ENCODE peak calls at places on chromosomes 6 and 20, in nine cellular contexts. One of them, this sample, is unnamed.

GRCh38 chr6:37127961-37128862 is 41.7 kb upstream of the PIM1 start:
- DNase-seq in CD8-positive, alpha-beta T cell: no peak
- DNase-seq in transverse colon: peak
- DNase-seq in heart left ventricle: peak
- DNase-seq in uterus: no peak
- DNase-seq in left ventricle myocardium inferior: peak
- DNase-seq in sigmoid colon: no peak
- DNase-seq in psoas muscle: no peak
- DNase-seq in GM12878: no peak
- DNase-seq in this sample: no peak

GRCh38 chr20:56630506-56631317 is 1.6 kb downstream of the TFAP2C start:
- DNase-seq in uterus: no peak
- DNase-seq in transverse colon: no peak
- DNase-seq in GM12878: no peak
- DNase-seq in heart left ventricle: no peak
- DNase-seq in psoas muscle: no peak
- DNase-seq in left ventricle myocardium inferior: no peak
- DNase-seq in sigmoid colon: no peak
- DNase-seq in CD8-positive, alpha-beta T cell: no peak
- DNase-seq in this sample: no peak

GRCh38 chr6:133187657-133188453 is 53.3 kb upstream of the EYA4 start:
- DNase-seq in uterus: no peak
- DNase-seq in psoas muscle: no peak
- DNase-seq in GM12878: no peak
- DNase-seq in heart left ventricle: no peak
- DNase-seq in left ventricle myocardium inferior: no peak
- DNase-seq in transverse colon: no peak
- DNase-seq in CD8-positive, alpha-beta T cell: no peak
- DNase-seq in sigmoid colon: no peak
- DNase-seq in this sample: no peak

GRCh38 chr6:7173843-7174503 is 66.2 kb downstream of the RREB1 start:
- DNase-seq in CD8-positive, alpha-beta T cell: no peak
- DNase-seq in GM12878: no peak
- DNase-seq in left ventricle myocardium inferior: no peak
- DNase-seq in uterus: no peak
- DNase-seq in heart left ventricle: no peak
- DNase-seq in sigmoid colon: no peak
- DNase-seq in psoas muscle: no peak
- DNase-seq in transverse colon: no peak
- DNase-seq in this sample: no peak

GRCh38 chr6:142781124-142781523 is 163.9 kb downstream of the HIVEP2 start:
- DNase-seq in psoas muscle: no peak
- DNase-seq in transverse colon: no peak
- DNase-seq in GM12878: no peak
- DNase-seq in left ventricle myocardium inferior: no peak
- DNase-seq in uterus: no peak
- DNase-seq in heart left ventricle: no peak
- DNase-seq in sigmoid colon: no peak
- DNase-seq in CD8-positive, alpha-beta T cell: no peak
- DNase-seq in this sample: no peak

GRCh38 chr6:137475103-137475502 is 19.1 kb downstream of the OLIG3 start:
- DNase-seq in uterus: no peak
- DNase-seq in transverse colon: no peak
- DNase-seq in CD8-positive, alpha-beta T cell: no peak
- DNase-seq in sigmoid colon: no peak
- DNase-seq in left ventricle myocardium inferior: no peak
- DNase-seq in psoas muscle: no peak
- DNase-seq in GM12878: no peak
- DNase-seq in heart left ventricle: no peak
- DNase-seq in this sample: no peak

GRCh38 chr6:142822383-142822782 is 122.6 kb downstream of the HIVEP2 start:
- DNase-seq in GM12878: no peak
- DNase-seq in left ventricle myocardium inferior: no peak
- DNase-seq in CD8-positive, alpha-beta T cell: no peak
- DNase-seq in uterus: no peak
- DNase-seq in sigmoid colon: no peak
- DNase-seq in transverse colon: no peak
- DNase-seq in psoas muscle: no peak
- DNase-seq in heart left ventricle: no peak
- DNase-seq in this sample: no peak

GRCh38 chr20:61297981-61298380 is 45.9 kb downstream of the CDH4 start:
- DNase-seq in sigmoid colon: no peak
- DNase-seq in transverse colon: no peak
- DNase-seq in CD8-positive, alpha-beta T cell: no peak
- DNase-seq in uterus: no peak
- DNase-seq in left ventricle myocardium inferior: no peak
- DNase-seq in psoas muscle: no peak
- DNase-seq in heart left ventricle: no peak
- DNase-seq in GM12878: no peak
- DNase-seq in this sample: no peak

GRCh38 chr20:41135187-41135887 is 2.0 kb upstream of the PLCG1 start:
- DNase-seq in uterus: no peak
- DNase-seq in heart left ventricle: no peak
- DNase-seq in transverse colon: peak
- DNase-seq in left ventricle myocardium inferior: no peak
- DNase-seq in CD8-positive, alpha-beta T cell: peak
- DNase-seq in sigmoid colon: no peak
- DNase-seq in psoas muscle: no peak
- DNase-seq in GM12878: no peak
- DNase-seq in this sample: no peak

GRCh38 chr20:36582821-36583220 is 9.4 kb downstream of the TGIF2 start:
- DNase-seq in left ventricle myocardium inferior: no peak
- DNase-seq in heart left ventricle: no peak
- DNase-seq in psoas muscle: no peak
- DNase-seq in uterus: no peak
- DNase-seq in transverse colon: no peak
- DNase-seq in GM12878: no peak
- DNase-seq in CD8-positive, alpha-beta T cell: no peak
- DNase-seq in sigmoid colon: no peak
- DNase-seq in this sample: no peak

GRCh38 chr6:47700051-47700450 is 1.7 kb downstream of the ADGRF4 start:
- DNase-seq in CD8-positive, alpha-beta T cell: no peak
- DNase-seq in heart left ventricle: no peak
- DNase-seq in sigmoid colon: no peak
- DNase-seq in GM12878: no peak
- DNase-seq in transverse colon: no peak
- DNase-seq in uterus: peak
- DNase-seq in psoas muscle: no peak
- DNase-seq in left ventricle myocardium inferior: no peak
- DNase-seq in this sample: no peak

GRCh38 chr6:109039795-109040194 is 54.9 kb downstream of the SESN1 start:
- DNase-seq in transverse colon: no peak
- DNase-seq in heart left ventricle: no peak
- DNase-seq in CD8-positive, alpha-beta T cell: no peak
- DNase-seq in uterus: no peak
- DNase-seq in psoas muscle: no peak
- DNase-seq in left ventricle myocardium inferior: no peak
- DNase-seq in GM12878: no peak
- DNase-seq in sigmoid colon: no peak
- DNase-seq in this sample: no peak

GRCh38 chr20:50216543-50217206 is 26.0 kb downstream of the CEBPB start:
- DNase-seq in CD8-positive, alpha-beta T cell: no peak
- DNase-seq in heart left ventricle: no peak
- DNase-seq in GM12878: no peak
- DNase-seq in left ventricle myocardium inferior: no peak
- DNase-seq in sigmoid colon: no peak
- DNase-seq in uterus: no peak
- DNase-seq in psoas muscle: no peak
- DNase-seq in transverse colon: no peak
- DNase-seq in this sample: no peak

GRCh38 chr20:62831361-62831788 is 14.5 kb downstream of the COL9A3 start:
- DNase-seq in GM12878: no peak
- DNase-seq in psoas muscle: peak
- DNase-seq in left ventricle myocardium inferior: no peak
- DNase-seq in heart left ventricle: peak
- DNase-seq in uterus: no peak
- DNase-seq in transverse colon: peak
- DNase-seq in sigmoid colon: no peak
- DNase-seq in CD8-positive, alpha-beta T cell: peak
- DNase-seq in this sample: no peak

GRCh38 chr20:62830821-62831220 is 14.0 kb downstream of the COL9A3 start:
- DNase-seq in heart left ventricle: peak
- DNase-seq in transverse colon: no peak
- DNase-seq in psoas muscle: peak
- DNase-seq in left ventricle myocardium inferior: no peak
- DNase-seq in uterus: no peak
- DNase-seq in GM12878: no peak
- DNase-seq in CD8-positive, alpha-beta T cell: no peak
- DNase-seq in sigmoid colon: no peak
- DNase-seq in this sample: no peak

GRCh38 chr20:62831854-62832211 is 15.0 kb downstream of the COL9A3 start:
- DNase-seq in transverse colon: no peak
- DNase-seq in uterus: no peak
- DNase-seq in CD8-positive, alpha-beta T cell: peak
- DNase-seq in sigmoid colon: no peak
- DNase-seq in psoas muscle: peak
- DNase-seq in GM12878: no peak
- DNase-seq in heart left ventricle: peak
- DNase-seq in left ventricle myocardium inferior: no peak
- DNase-seq in this sample: no peak

GRCh38 chr20:62832951-62833391 is 16.1 kb downstream of the COL9A3 start:
- DNase-seq in left ventricle myocardium inferior: no peak
- DNase-seq in CD8-positive, alpha-beta T cell: peak
- DNase-seq in GM12878: no peak
- DNase-seq in transverse colon: peak
- DNase-seq in uterus: no peak
- DNase-seq in heart left ventricle: peak
- DNase-seq in psoas muscle: no peak
- DNase-seq in sigmoid colon: peak
- DNase-seq in this sample: no peak

GRCh38 chr20:62832212-62832922 is 15.5 kb downstream of the COL9A3 start:
- DNase-seq in heart left ventricle: peak
- DNase-seq in transverse colon: peak
- DNase-seq in sigmoid colon: peak
- DNase-seq in left ventricle myocardium inferior: no peak
- DNase-seq in psoas muscle: peak
- DNase-seq in GM12878: peak
- DNase-seq in uterus: no peak
- DNase-seq in CD8-positive, alpha-beta T cell: peak
- DNase-seq in this sample: no peak
- H3K27ac ChIP-seq in heart left ventricle: no peak
- H3K27ac ChIP-seq in transverse colon: peak
- H3K27ac ChIP-seq in sigmoid colon: peak
- H3K27ac ChIP-seq in left ventricle myocardium inferior: no peak
- H3K27ac ChIP-seq in psoas muscle: no peak
- H3K27ac ChIP-seq in GM12878: no peak
- H3K27ac ChIP-seq in uterus: no peak
- H3K27ac ChIP-seq in CD8-positive, alpha-beta T cell: no peak
- H3K27ac ChIP-seq in this sample: peak

DNA sequence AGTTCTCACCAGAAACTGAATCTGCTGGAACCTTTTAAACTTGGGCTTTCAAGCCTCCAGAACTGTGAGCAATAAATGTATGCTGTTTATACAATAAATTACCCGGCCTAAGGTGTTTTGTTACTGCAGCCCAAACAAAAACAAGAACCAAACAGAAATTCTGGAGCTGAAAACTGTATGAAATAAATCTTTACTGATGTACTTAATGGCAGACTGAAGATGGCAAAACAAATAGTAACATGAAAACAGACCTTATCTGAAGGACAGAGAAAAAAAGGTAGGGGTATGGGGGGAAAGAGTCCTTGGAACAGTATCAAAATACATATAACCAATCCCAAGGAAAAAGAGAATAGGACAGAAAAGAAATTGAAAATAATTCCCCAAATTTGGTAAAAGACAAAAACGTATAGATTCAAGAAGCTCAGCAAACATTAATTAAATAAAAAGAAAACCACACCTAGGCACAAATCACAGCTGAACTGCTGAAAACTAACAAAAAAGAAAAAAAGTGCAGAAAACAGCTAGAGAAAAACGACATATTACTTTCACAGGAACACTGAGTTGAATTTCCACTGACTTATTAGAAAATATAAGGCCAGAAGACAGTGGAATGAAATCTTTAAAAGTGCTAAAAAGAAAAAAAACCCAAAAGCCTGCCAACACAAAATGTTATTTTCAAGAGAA is 47.7 kb downstream of the NOL7 start:
- DNase-seq in heart left ventricle: no peak
- DNase-seq in GM12878: no peak
- DNase-seq in sigmoid colon: no peak
- DNase-seq in psoas muscle: no peak
- DNase-seq in CD8-positive, alpha-beta T cell: no peak
- DNase-seq in transverse colon: no peak
- DNase-seq in left ventricle myocardium inferior: no peak
- DNase-seq in uterus: no peak
- DNase-seq in this sample: no peak
- H3K27ac ChIP-seq in heart left ventricle: no peak
- H3K27ac ChIP-seq in GM12878: peak
- H3K27ac ChIP-seq in sigmoid colon: no peak
- H3K27ac ChIP-seq in psoas muscle: no peak
- H3K27ac ChIP-seq in CD8-positive, alpha-beta T cell: no peak
- H3K27ac ChIP-seq in transverse colon: no peak
- H3K27ac ChIP-seq in left ventricle myocardium inferior: no peak
- H3K27ac ChIP-seq in uterus: no peak
- H3K27ac ChIP-seq in this sample: no peak

GRCh38 chr20:63567132-63567381 is 7.0 kb downstream of the HELZ2 start:
- DNase-seq in uterus: no peak
- DNase-seq in CD8-positive, alpha-beta T cell: peak
- DNase-seq in transverse colon: no peak
- DNase-seq in GM12878: no peak
- DNase-seq in sigmoid colon: no peak
- DNase-seq in heart left ventricle: no peak
- DNase-seq in psoas muscle: no peak
- DNase-seq in left ventricle myocardium inferior: no peak
- DNase-seq in this sample: no peak

GRCh38 chr20:63568986-63569949 is 4.8 kb downstream of the HELZ2 start:
- DNase-seq in transverse colon: peak
- DNase-seq in uterus: no peak
- DNase-seq in sigmoid colon: no peak
- DNase-seq in CD8-positive, alpha-beta T cell: peak
- DNase-seq in GM12878: no peak
- DNase-seq in heart left ventricle: no peak
- DNase-seq in left ventricle myocardium inferior: no peak
- DNase-seq in psoas muscle: no peak
- DNase-seq in this sample: no peak

GRCh38 chr20:63566395-63567131 is 7.5 kb downstream of the HELZ2 start:
- DNase-seq in uterus: no peak
- DNase-seq in left ventricle myocardium inferior: no peak
- DNase-seq in heart left ventricle: no peak
- DNase-seq in CD8-positive, alpha-beta T cell: peak
- DNase-seq in GM12878: no peak
- DNase-seq in psoas muscle: no peak
- DNase-seq in transverse colon: no peak
- DNase-seq in sigmoid colon: no peak
- DNase-seq in this sample: no peak

GRCh38 chr20:63567382-63568169 is 6.5 kb downstream of the HELZ2 start:
- DNase-seq in CD8-positive, alpha-beta T cell: peak
- DNase-seq in heart left ventricle: no peak
- DNase-seq in uterus: no peak
- DNase-seq in left ventricle myocardium inferior: no peak
- DNase-seq in sigmoid colon: no peak
- DNase-seq in psoas muscle: peak
- DNase-seq in transverse colon: peak
- DNase-seq in GM12878: peak
- DNase-seq in this sample: no peak

GRCh38 chr20:63568170-63568981 is 5.7 kb downstream of the HELZ2 start:
- DNase-seq in transverse colon: no peak
- DNase-seq in psoas muscle: no peak
- DNase-seq in heart left ventricle: no peak
- DNase-seq in left ventricle myocardium inferior: no peak
- DNase-seq in GM12878: no peak
- DNase-seq in uterus: no peak
- DNase-seq in CD8-positive, alpha-beta T cell: peak
- DNase-seq in sigmoid colon: no peak
- DNase-seq in this sample: no peak
- H3K27ac ChIP-seq in transverse colon: peak
- H3K27ac ChIP-seq in psoas muscle: no peak
- H3K27ac ChIP-seq in heart left ventricle: no peak
- H3K27ac ChIP-seq in left ventricle myocardium inferior: no peak
- H3K27ac ChIP-seq in GM12878: no peak
- H3K27ac ChIP-seq in uterus: no peak
- H3K27ac ChIP-seq in CD8-positive, alpha-beta T cell: no peak
- H3K27ac ChIP-seq in sigmoid colon: no peak
- H3K27ac ChIP-seq in this sample: no peak

GRCh38 chr6:38610050-38610619 is 29.6 kb downstream of the BTBD9 start:
- DNase-seq in transverse colon: no peak
- DNase-seq in heart left ventricle: no peak
- DNase-seq in uterus: no peak
- DNase-seq in CD8-positive, alpha-beta T cell: no peak
- DNase-seq in left ventricle myocardium inferior: no peak
- DNase-seq in psoas muscle: no peak
- DNase-seq in sigmoid colon: no peak
- DNase-seq in GM12878: no peak
- DNase-seq in this sample: no peak
- H3K27ac ChIP-seq in transverse colon: no peak
- H3K27ac ChIP-seq in heart left ventricle: no peak
- H3K27ac ChIP-seq in uterus: no peak
- H3K27ac ChIP-seq in CD8-positive, alpha-beta T cell: no peak
- H3K27ac ChIP-seq in left ventricle myocardium inferior: no peak
- H3K27ac ChIP-seq in psoas muscle: no peak
- H3K27ac ChIP-seq in sigmoid colon: no peak
- H3K27ac ChIP-seq in GM12878: no peak
- H3K27ac ChIP-seq in this sample: no peak

This sample was measured in caudate nucleus.